ENCODE peak calls at places on chromosome 7, in five cellular contexts. X is epithelial cell of esophagus, J is GM20000, H is right atrium auricular region, E is GM13976. Z is an unnamed sample.

GRCh38 chr7:50214771-50215170 is 89.7 kb upstream of the IKZF1 start:
- DNase-seq in X (no peak), J (no peak), E (no peak), H (no peak), Z (no peak)

GRCh38 chr7:72403677-72404076 is 8.5 kb downstream of the CALN1 start:
- DNase-seq in H (no peak), E (peak), J (peak), X (no peak), Z (no peak)

GRCh38 chr7:13908667-13909382 is 80.6 kb downstream of the ETV1 start:
- DNase-seq in E (no peak), J (no peak), X (peak), H (no peak), Z (peak)

GRCh38 chr7:25575634-25576033 is 347.3 kb upstream of the NPVF start:
- DNase-seq in H (no peak), E (no peak), X (no peak), J (no peak), Z (no peak)

GRCh38 chr7:15764986-15765385 is 78.5 kb upstream of the MEOX2 start:
- DNase-seq in J (no peak), X (no peak), H (no peak), E (no peak), Z (no peak)

GRCh38 chr7:40571796-40572195 is 437.0 kb downstream of the SUGCT start:
- DNase-seq in E (no peak), J (no peak), X (no peak), H (no peak), Z (no peak)

GRCh38 chr7:98745722-98746318 is 124.0 kb downstream of the TMEM130 start:
- DNase-seq in H (no peak), J (peak), E (peak), X (peak), Z (peak)

GRCh38 chr7:135109976-135110375 is 37.9 kb upstream of the TMEM140 start:
- DNase-seq in X (no peak), E (no peak), J (no peak), H (no peak), Z (no peak)

GRCh38 chr7:5598769-5599371 is 175.2 kb upstream of the TNRC18 start:
- DNase-seq in H (no peak), E (no peak), J (no peak), X (peak), Z (no peak)

GRCh38 chr7:154835924-154836529 is 166.9 kb downstream of the PAXIP1 start:
- DNase-seq in J (no peak), E (no peak), X (no peak), H (no peak), Z (no peak)

GRCh38 chr7:82044497-82045080 is 274.7 kb upstream of the HGF start:
- DNase-seq in X (peak), H (peak), E (peak), J (peak), Z (peak)

GRCh38 chr7:3068568-3068967 is 24.9 kb upstream of the CARD11 start:
- DNase-seq in J (peak), E (peak), H (no peak), X (no peak), Z (peak)

GRCh38 chr7:20998309-20998708 is 211.6 kb upstream of the SP8 start:
- DNase-seq in X (peak), J (no peak), H (no peak), E (no peak), Z (no peak)

GRCh38 chr7:121342631-121343030 is 13.8 kb downstream of the WNT16 start:
- DNase-seq in X (no peak), J (no peak), H (no peak), E (no peak), Z (no peak)

GRCh38 chr7:28623863-28624262 is 211.5 kb downstream of the CREB5 start:
- DNase-seq in E (no peak), H (no peak), J (no peak), X (peak), Z (no peak)

GRCh38 chr7:20331231-20331880 is 656 bp downstream of the ITGB8 start:
- DNase-seq in X (peak), H (no peak), J (peak), E (peak), Z (peak)

GRCh38 chr7:157465597-157466348 is 129.0 kb downstream of the DNAJB6 start:
- DNase-seq in X (no peak), H (peak), E (no peak), J (no peak), Z (no peak)

GRCh38 chr7:157469181-157470016 is 132.6 kb downstream of the DNAJB6 start:
- DNase-seq in J (no peak), E (no peak), X (no peak), H (peak), Z (no peak)

GRCh38 chr7:157466473-157467261 is 129.9 kb downstream of the DNAJB6 start:
- DNase-seq in J (no peak), H (peak), E (no peak), X (no peak), Z (no peak)

GRCh38 chr7:157468221-157469111 is 131.7 kb downstream of the DNAJB6 start:
- DNase-seq in H (peak), X (no peak), E (no peak), J (no peak), Z (no peak)

GRCh38 chr7:157467496-157468212 is 130.8 kb downstream of the DNAJB6 start:
- DNase-seq in J (no peak), X (no peak), E (no peak), H (peak), Z (no peak)
- TF ChIP-seq CTCF in J (no peak), X (no peak), E (no peak), H (no peak), Z (no peak)

DNA sequence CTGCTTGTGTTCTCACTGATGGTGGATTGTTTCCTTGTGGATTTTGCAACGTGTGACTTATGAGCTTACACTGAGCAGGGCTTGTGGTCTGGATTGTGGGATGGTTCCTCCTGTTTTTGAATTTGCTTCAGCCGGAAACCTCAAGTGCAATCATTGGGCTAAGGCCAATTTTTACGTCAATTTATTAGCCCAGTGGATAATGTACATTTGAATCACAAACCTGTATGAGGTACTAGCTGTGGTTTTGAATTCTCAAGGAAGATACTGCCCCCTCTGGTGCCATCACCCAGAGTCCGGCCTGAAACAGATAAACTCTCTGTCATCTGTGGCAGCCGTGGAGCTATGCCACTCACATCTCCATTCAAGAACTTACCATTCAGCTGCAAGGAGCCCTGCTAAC is 7.3 kb upstream of the ZNF777 start:
- DNase-seq in E (no peak), X (peak), H (no peak), J (no peak), Z (no peak)
- TF ChIP-seq CTCF in E (no peak), X (peak), H (no peak), J (no peak), Z (no peak)

GRCh38 chr7:104271948-104272347 is 56.5 kb upstream of the LHFPL3 start:
- DNase-seq in X (no peak), E (no peak), J (no peak), H (no peak), Z (no peak)

GRCh38 chr7:104272767-104273384 is 55.5 kb upstream of the LHFPL3 start:
- DNase-seq in X (peak), J (peak), H (no peak), E (peak), Z (peak)

GRCh38 chr7:104264281-104264680 is 56.5 kb upstream of the ORC5 start:
- DNase-seq in J (no peak), X (peak), E (no peak), H (no peak), Z (no peak)

GRCh38 chr7:104267701-104268368 is 60.0 kb upstream of the ORC5 start:
- DNase-seq in H (no peak), E (peak), X (peak), J (no peak), Z (no peak)
- TF ChIP-seq CTCF in H (peak), E (peak), X (peak), J (no peak), Z (peak)

GRCh38 chr7:107213945-107214344 is 45.1 kb downstream of the HBP1 start:
- DNase-seq in H (no peak), E (no peak), J (no peak), X (no peak), Z (no peak)
- TF ChIP-seq CTCF in H (no peak), E (no peak), J (no peak), X (no peak), Z (no peak)

Z was measured in activated CD8-positive, alpha-beta T cell treated with anti-CD3 and anti-CD28 coated beads for 36 hours.